ENCODE peak calls at places on chromosome 17, in eight cellular contexts. R is adrenal gland; P is OCI-LY7; G is neural progenitor cell; V is heart right ventricle; C is thoracic aorta; D is CD8-positive, alpha-beta memory T cell; W is SJCRH30. F is an unnamed sample.

GRCh38 chr17:75315541-75316243 is 26.5 kb upstream of the SLC25A19 start:
- DNase-seq in R (peak; percentile 53), P (no peak), G (no peak), V (no peak), C (no peak), D (no peak), W (no peak), F (no peak)

GRCh38 chr17:63445065-63445464 is 1.0 kb downstream of the CYB561 start:
- DNase-seq in R (no peak), P (no peak), G (no peak), V (no peak), C (no peak), D (no peak), W (no peak), F (no peak)

GRCh38 chr17:8005951-8006730 is 3.7 kb downstream of the GUCY2D start:
- DNase-seq in R (peak; percentile 12), P (peak; percentile 45), G (no peak), V (no peak), C (no peak), D (no peak), W (no peak), F (no peak)

GRCh38 chr17:75516619-75517276 is 420 bp downstream of the TSEN54 start:
- DNase-seq in R (peak; percentile 46), P (peak; percentile 65), G (peak; percentile 82), V (peak; percentile 54), C (no peak), D (no peak), W (peak; percentile 69), F (no peak)

GRCh38 chr17:74432484-74433391 is 850 bp downstream of the GPRC5C start:
- DNase-seq in R (no peak), P (no peak), G (peak; percentile 69), V (peak; percentile 27), C (no peak), D (no peak), W (no peak), F (no peak)

GRCh38 chr17:81376946-81377733 is 18.1 kb upstream of the BAHCC1 start:
- DNase-seq in R (no peak), P (no peak), G (no peak), V (no peak), C (no peak), D (no peak), W (no peak), F (no peak)

GRCh38 chr17:55062921-55063320 is 94.4 kb downstream of the STXBP4 start:
- DNase-seq in R (no peak), P (no peak), G (no peak), V (no peak), C (no peak), D (no peak), W (no peak), F (peak; percentile 26)

GRCh38 chr17:4810696-4811289 is 3.8 kb downstream of the PLD2 start:
- DNase-seq in R (no peak), P (no peak), G (peak; percentile 13), V (peak; percentile 42), C (no peak), D (no peak), W (no peak), F (no peak)

GRCh38 chr17:19270951-19271611 is 33.9 kb downstream of the EPN2 start:
- DNase-seq in R (no peak), P (peak; percentile 73), G (no peak), V (peak; percentile 50), C (no peak), D (no peak), W (no peak), F (no peak)

GRCh38 chr17:55632893-55633292 is 89.8 kb downstream of the TMEM100 start:
- DNase-seq in R (no peak), P (no peak), G (no peak), V (peak; percentile 14), C (no peak), D (no peak), W (no peak), F (no peak)

GRCh38 chr17:42182927-42183734 is 2.1 kb downstream of the HCRT start:
- DNase-seq in R (no peak), P (no peak), G (no peak), V (no peak), C (no peak), D (no peak), W (no peak), F (no peak)

GRCh38 chr17:33697557-33697956 is 404.5 kb upstream of the ASIC2 start:
- DNase-seq in R (no peak), P (no peak), G (no peak), V (no peak), C (no peak), D (no peak), W (no peak), F (no peak)

GRCh38 chr17:16398270-16399267 is 16.8 kb upstream of the TRPV2 start:
- DNase-seq in R (peak; percentile 17), P (peak; percentile 81), G (no peak), V (no peak), C (no peak), D (no peak), W (no peak), F (no peak)

GRCh38 chr17:77303620-77304019 is 162.9 kb downstream of the SEC14L1 start:
- DNase-seq in R (no peak), P (no peak), G (no peak), V (no peak), C (no peak), D (no peak), W (no peak), F (no peak)

GRCh38 chr17:34584805-34585416 is 5.5 kb downstream of the TMEM132E start:
- DNase-seq in R (no peak), P (peak; percentile 35), G (peak; percentile 29), V (no peak), C (no peak), D (no peak), W (no peak), F (no peak)

GRCh38 chr17:40310882-40311391 is 2.0 kb downstream of the RARA start:
- DNase-seq in R (peak; percentile 50), P (no peak), G (peak; percentile 62), V (peak; percentile 55), C (no peak), D (no peak), W (no peak), F (no peak)
- H3K4me3 ChIP-seq in R (no peak overlapping the region), P (no peak overlapping the region), G (no peak overlapping the region), V (no peak overlapping the region), C (no peak overlapping the region), D (no peak overlapping the region), W (no peak overlapping the region), F (no peak overlapping the region)

GRCh38 chr17:40541060-40541872 is 24.0 kb downstream of the CCR7 start:
- DNase-seq in R (no peak), P (peak; percentile 22), G (no peak), V (no peak), C (no peak), D (peak; percentile 69), W (no peak), F (no peak)

GRCh38 chr17:40539711-40540411 is 25.4 kb downstream of the CCR7 start:
- DNase-seq in R (no peak), P (no peak), G (no peak), V (no peak), C (no peak), D (no peak), W (no peak), F (no peak)

GRCh38 chr17:40540448-40540847 is 24.8 kb downstream of the CCR7 start:
- DNase-seq in R (no peak), P (no peak), G (no peak), V (no peak), C (no peak), D (peak; percentile 48), W (no peak), F (no peak)

GRCh38 chr17:40542562-40543411 is 22.5 kb downstream of the CCR7 start:
- DNase-seq in R (peak; percentile 83), P (peak; percentile 21), G (no peak), V (peak; percentile 75), C (no peak), D (peak; percentile 33), W (peak; percentile 82), F (peak; percentile 88)

GRCh38 chr17:40541873-40542561 is 23.3 kb downstream of the CCR7 start:
- DNase-seq in R (no peak), P (no peak), G (no peak), V (peak; percentile 74), C (no peak), D (no peak), W (no peak), F (no peak)
- H3K4me3 ChIP-seq in R (no peak overlapping the region), P (no peak overlapping the region), G (no peak overlapping the region), V (no peak overlapping the region), C (no peak overlapping the region), D (peak overlapping the region; percentile 54), W (no peak overlapping the region), F (no peak overlapping the region)

DNA sequence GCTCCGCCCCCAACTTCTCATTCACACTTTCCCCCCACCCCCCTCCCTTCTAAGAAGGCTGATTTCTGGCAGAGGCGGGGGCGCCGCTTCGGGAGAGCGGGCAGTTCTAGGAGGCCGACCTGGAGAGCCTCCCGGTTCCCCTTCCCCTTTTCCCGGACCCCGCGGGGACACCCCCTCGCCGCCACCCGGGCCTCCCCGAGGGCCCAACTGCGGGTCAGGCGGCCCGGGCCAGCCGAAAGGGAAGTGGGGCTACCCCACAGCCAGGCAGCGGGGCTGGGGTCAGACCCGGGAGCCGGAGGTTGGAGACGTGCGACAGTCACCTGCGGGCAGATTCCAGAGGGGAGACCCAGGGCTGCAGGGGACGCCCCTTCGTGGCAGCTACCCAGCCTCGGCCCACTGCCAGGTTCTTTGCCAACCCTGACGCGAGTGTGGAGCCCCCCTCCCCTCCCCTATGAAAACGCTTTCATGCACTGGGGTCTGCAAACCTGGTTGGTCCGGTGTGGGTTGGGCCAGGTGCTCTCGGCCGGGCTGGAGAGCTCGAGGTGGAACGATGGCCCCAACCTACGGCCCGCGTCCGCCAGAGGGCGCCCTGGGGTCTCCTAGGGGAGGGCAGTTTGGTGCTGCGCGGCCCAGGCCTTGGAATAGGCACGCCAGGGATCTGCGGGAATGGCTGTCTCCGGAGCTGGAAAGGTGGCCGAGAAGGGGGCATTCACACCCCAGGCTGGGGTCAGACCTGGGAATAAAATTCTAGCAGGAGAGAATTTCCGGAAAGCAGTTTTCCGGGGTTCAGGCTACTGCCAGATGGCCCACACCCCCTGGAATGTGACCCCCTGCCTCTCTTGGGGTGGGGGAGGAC is 722 bp upstream of the SOCS3 start:
- DNase-seq in R (peak; percentile 97), P (peak; percentile 87), G (peak; percentile 96), V (peak; percentile 97), C (no peak), D (peak; percentile 85), W (peak; percentile 98), F (no peak)
- H3K4me3 ChIP-seq in R (no peak overlapping the region), P (no peak overlapping the region), G (peak overlapping the region; percentile 92), V (peak overlapping the region; percentile 35), C (peak overlapping the region; percentile 97), D (peak overlapping the region; percentile 67), W (peak overlapping the region; percentile 90), F (peak overlapping the region; percentile 87)

DNA sequence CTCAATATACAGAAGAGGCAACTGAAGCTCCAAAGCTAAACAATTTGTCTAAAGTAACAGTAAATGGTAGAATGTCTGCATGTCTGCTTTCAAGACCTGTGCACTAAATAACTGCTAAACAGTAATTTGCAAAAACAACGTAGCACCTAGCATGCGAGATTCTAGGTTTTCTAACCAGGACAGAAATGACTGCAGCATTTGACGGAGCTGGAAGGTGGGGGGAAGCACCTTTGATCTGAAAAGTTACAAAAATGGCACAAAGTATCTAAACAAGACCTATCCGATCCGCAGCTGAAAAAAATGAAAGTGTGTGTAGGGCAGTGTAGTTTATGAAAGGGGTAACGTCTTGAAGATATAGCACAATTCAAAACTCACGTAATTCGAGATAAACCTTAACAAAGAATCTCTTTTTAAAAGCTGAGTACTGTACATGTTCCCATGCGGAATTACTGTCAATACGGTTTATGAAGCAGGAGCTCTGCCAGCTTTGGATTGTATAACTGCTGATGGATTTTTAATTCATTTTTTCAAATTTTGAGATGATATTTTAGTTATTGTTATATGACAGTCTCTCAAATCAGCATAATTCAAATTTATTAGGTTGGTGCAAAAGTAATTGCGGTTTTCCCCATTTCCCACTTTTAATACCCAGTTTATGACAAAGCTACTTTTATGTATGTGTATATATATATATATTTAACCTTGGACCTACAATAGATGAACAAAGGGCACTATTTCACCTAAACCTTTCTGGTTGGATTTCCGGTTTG is 1.1 kb upstream of the WIPI1 start:
- DNase-seq in R (no peak), P (peak; percentile 37), G (no peak), V (no peak), C (no peak), D (no peak), W (no peak), F (no peak)
- H3K4me3 ChIP-seq in R (no peak overlapping the region), P (peak overlapping the region; percentile 67), G (peak overlapping the region; percentile 52), V (peak overlapping the region; percentile 30), C (peak overlapping the region; percentile 75), D (peak overlapping the region; percentile 69), W (peak overlapping the region; percentile 44), F (peak overlapping the region; percentile 64)